ENCODE peak calls at places on chromosomes 1 and 21, in four cellular contexts. A, N, R and Q are unnamed samples.

GRCh38 chr1:44505210-44505993 is 100.3 kb downstream of the RNF220 start:
- DNase-seq in A (no peak), N (no peak), R (no peak), Q (no peak)

GRCh38 chr1:6350416-6351088 is 43.0 kb downstream of the ACOT7 start:
- DNase-seq in A (no peak), N (peak; percentile 29), R (no peak), Q (peak; percentile 83)

GRCh38 chr1:94821636-94822305 is 1.6 kb downstream of the SLC44A3 start:
- DNase-seq in A (no peak), N (no peak), R (no peak), Q (no peak)

GRCh38 chr21:37060296-37060695 is 12.6 kb downstream of the PIGP start:
- DNase-seq in A (peak; percentile 41), N (peak; percentile 68), R (no peak), Q (no peak)

GRCh38 chr1:218383681-218384080 is 38.5 kb downstream of the TGFB2 start:
- DNase-seq in A (no peak), N (no peak), R (no peak), Q (no peak)

GRCh38 chr1:209769956-209770355 is 14.1 kb downstream of the TRAF3IP3 start:
- DNase-seq in A (no peak), N (no peak), R (no peak), Q (no peak)

GRCh38 chr1:209527993-209528392 is 55.5 kb upstream of the CAMK1G start:
- DNase-seq in A (no peak), N (no peak), R (no peak), Q (no peak)

GRCh38 chr1:107138166-107138565 is 2.7 kb upstream of the NTNG1 start:
- DNase-seq in A (no peak), N (no peak), R (no peak), Q (no peak)

GRCh38 chr1:17653728-17654351 is 101.3 kb upstream of the ACTL8 start:
- DNase-seq in A (no peak), N (no peak), R (peak; percentile 72), Q (no peak)

GRCh38 chr1:154493276-154493675 is 8.7 kb upstream of the TDRD10 start:
- DNase-seq in A (no peak), N (peak; percentile 39), R (peak; percentile 22), Q (peak; percentile 77)

GRCh38 chr21:45304945-45305344 is 17.2 kb upstream of the POFUT2 start:
- DNase-seq in A (no peak), N (no peak), R (no peak), Q (no peak)

GRCh38 chr21:40143822-40144525 is 276.7 kb downstream of the PCP4 start:
- DNase-seq in A (no peak), N (peak; percentile 41), R (peak; percentile 56), Q (no peak)

GRCh38 chr1:86429830-86430229 is 5.9 kb downstream of the CLCA2 start:
- DNase-seq in A (peak; percentile 55), N (no peak), R (no peak), Q (peak; percentile 41)

GRCh38 chr1:17570228-17570627 is 30.7 kb downstream of the ARHGEF10L start:
- DNase-seq in A (no peak), N (no peak), R (no peak), Q (no peak)

GRCh38 chr1:222995620-222996306 is 147.3 kb downstream of the TLR5 start:
- DNase-seq in A (no peak), N (no peak), R (no peak), Q (no peak)

GRCh38 chr1:39213511-39214002 is 9.1 kb downstream of the MACF1 start:
- DNase-seq in A (no peak), N (no peak), R (no peak), Q (no peak)

GRCh38 chr21:29405503-29406122 is 106.9 kb downstream of the BACH1 start:
- DNase-seq in A (no peak), N (no peak), R (no peak), Q (no peak)

GRCh38 chr1:162633327-162633762 is 1.1 kb downstream of the DDR2 start:
- DNase-seq in A (no peak), N (no peak), R (no peak), Q (no peak)

GRCh38 chr1:192609110-192610079 is 26.6 kb upstream of the RGS13 start:
- DNase-seq in A (peak; percentile 25), N (peak; percentile 81), R (no peak), Q (peak; percentile 32)

GRCh38 chr1:168112673-168113305 is 23.9 kb downstream of the GPR161 start:
- DNase-seq in A (no peak), N (no peak), R (no peak), Q (no peak)

GRCh38 chr1:196030455-196030854 is 577.8 kb downstream of the KCNT2 start:
- DNase-seq in A (no peak), N (no peak), R (no peak), Q (no peak)

GRCh38 chr1:2070016-2070415 is 19.8 kb downstream of the PRKCZ start:
- DNase-seq in A (no peak), N (no peak), R (no peak), Q (no peak)

GRCh38 chr1:53478186-53478585 is 19.0 kb downstream of the DMRTB1 start:
- DNase-seq in A (no peak), N (no peak), R (no peak), Q (no peak)

GRCh38 chr21:42234464-42235241 is 15.7 kb downstream of the ABCG1 start:
- DNase-seq in A (peak; percentile 77), N (peak; percentile 85), R (peak; percentile 80), Q (peak; percentile 75)

GRCh38 chr1:34866762-34867109 is 7.2 kb upstream of the SMIM12 start:
- DNase-seq in A (no peak), N (no peak), R (no peak), Q (no peak)

GRCh38 chr1:34867421-34867820 is 7.9 kb upstream of the SMIM12 start:
- DNase-seq in A (no peak), N (no peak), R (no peak), Q (no peak)

GRCh38 chr1:34864759-34865158 is 5.2 kb upstream of the SMIM12 start:
- DNase-seq in A (no peak), N (no peak), R (no peak), Q (no peak)

GRCh38 chr1:34865573-34865972 is 6.0 kb upstream of the SMIM12 start:
- DNase-seq in A (no peak), N (no peak), R (no peak), Q (no peak)

DNA sequence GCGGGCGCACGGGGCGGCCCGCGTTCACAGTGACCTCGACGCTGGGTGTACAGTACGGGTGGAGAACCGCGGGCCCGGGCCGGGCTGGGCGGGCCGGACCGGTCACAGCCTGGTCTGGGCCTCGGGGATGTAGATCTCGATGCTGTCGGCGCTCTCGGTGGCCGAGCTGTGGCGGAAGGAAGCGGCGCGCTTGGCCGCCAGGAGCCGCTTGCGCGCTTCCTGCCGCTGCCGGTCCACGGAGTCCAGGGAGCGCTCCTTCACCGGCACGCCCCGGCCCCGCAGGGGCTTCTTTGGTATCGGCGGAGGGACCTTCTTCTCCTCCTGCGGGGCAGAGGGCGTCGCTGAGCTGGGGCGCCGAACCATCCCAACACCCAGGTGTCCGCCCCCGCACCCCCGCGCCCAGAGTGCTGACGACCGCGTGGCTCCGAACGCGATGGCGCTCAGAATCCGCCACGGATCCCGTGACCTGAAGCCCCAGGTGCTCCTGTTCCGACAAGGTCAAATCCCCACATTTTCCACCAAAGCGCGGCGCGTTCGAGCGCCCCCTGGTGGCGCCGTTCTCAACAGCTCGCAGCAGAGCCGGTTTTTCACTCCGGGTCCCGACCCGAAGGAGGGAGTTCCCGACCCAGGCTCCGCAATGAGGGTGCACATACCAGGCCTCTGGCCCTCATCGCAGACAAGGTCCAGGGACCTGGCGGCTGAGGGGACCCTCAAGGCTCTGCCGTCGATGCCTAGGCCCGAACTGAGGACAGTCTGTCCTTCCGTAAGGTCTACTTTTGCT is 6.6 kb upstream of the SMIM12 start:
- DNase-seq in A (peak; percentile 74), N (peak; percentile 92), R (peak; percentile 83), Q (peak; percentile 93)
- TF ChIP-seq POLR2A in A (peak; percentile 28), N (peak; percentile 56), R (peak; percentile 39), Q (no peak)

GRCh38 chr1:176471338-176472121 is 8.6 kb downstream of the PAPPA2 start:
- DNase-seq in A (no peak), N (no peak), R (no peak), Q (no peak)

GRCh38 chr1:176469450-176469985 is 6.5 kb downstream of the PAPPA2 start:
- DNase-seq in A (no peak), N (no peak), R (no peak), Q (no peak)

GRCh38 chr1:176461576-176461975 is 1.4 kb upstream of the PAPPA2 start:
- DNase-seq in A (no peak), N (no peak), R (no peak), Q (no peak)

GRCh38 chr1:176462671-176463225 is at the start of gene PAPPA2:
- DNase-seq in A (no peak), N (no peak), R (no peak), Q (no peak)

DNA sequence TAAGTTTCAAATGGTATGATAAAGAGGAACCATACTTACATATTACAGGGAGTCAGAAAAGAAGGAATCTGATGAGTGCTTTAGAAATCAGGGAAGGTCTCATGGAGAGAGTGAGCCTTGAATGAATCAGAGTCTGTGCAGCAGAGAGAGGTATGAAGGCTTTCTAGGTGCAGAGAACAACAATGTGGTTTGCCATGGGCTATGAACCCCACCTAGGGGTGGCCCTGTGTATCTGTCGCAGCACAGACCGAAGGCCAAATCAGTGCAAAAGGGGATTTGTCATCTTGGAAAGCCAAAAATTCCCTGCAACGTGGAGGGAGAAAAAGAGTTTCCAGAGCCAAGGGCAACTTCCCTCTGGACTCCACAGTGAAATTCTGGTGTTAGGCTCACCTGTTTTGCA is 3.5 kb downstream of the PAPPA2 start:
- DNase-seq in A (no peak), N (no peak), R (peak; percentile 52), Q (no peak)
- TF ChIP-seq CTCF in A (no peak), N (no peak), R (peak; percentile 65), Q (no peak)

DNA sequence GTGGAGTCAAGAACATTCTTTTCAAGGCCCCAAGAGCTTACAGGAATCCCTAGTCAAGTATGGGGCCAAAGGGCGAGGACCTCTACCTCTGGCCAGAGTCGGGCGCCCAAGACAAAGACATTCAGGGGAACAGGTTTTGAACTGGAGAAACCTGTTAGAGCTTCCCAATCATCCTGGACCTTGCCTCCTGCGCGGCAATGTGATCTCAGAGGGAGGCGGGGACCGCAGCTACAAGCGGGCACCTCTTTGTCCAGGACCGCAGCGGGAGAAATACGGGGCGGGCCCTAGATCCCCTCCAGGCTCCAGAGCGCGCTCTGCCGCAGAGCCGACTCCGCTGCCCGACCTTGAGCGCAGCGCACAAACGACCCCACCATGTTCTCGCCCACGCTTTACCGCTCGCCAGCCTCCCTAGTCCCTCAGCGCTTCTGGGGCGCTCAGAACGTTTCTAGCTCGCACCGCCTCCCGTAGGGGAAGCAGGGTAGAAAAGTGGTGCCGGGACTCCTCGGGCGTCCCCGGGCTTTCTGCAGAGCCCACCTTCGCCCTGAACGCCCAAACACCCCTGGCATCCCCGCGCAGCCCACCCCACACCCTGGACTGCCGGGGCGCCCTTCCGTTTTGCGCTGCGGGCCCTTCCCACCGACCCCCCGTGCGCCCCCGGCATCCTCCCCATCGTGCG is 28.1 kb downstream of the RABIF start:
- DNase-seq in A (no peak), N (peak; percentile 88), R (peak; percentile 57), Q (peak; percentile 68)
- TF ChIP-seq POLR2A in A (no peak), N (peak; percentile 77), R (no peak), Q (no peak)

DNA sequence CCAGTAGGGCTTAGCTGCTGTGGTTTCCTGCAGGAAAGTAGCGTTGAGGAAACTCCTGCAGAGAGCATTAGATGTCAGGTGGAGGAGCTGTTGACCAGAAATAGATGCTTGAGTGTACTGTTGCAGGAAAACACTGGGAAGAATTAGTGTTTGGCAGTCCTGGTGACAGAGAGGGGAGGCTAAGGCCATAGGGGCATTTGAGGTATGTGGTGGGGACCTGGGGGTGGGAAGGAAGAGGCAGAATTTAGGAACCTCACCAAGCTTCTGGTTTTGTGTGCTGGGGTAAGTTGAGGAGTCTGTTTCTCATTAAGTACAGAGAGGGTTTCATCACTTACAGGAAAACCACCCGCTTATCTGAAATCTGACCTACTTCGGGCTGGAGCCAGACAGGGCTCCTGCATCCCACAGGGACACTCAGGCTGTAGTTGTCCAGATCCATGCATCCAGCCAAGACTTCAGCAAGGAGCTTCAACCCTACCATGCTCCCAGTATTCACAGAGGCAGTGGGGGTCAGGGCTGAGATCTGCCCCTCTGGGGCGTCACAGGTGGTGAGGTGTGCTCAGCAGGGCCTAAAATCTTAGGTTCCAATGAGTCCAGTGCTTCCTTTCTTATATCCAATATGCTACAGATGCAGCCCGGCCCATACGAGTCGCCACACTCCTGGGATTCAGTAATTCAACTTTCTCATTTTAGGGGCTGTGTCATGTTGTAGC is 15.1 kb downstream of the SH2D2A start:
- DNase-seq in A (no peak), N (no peak), R (no peak), Q (no peak)
- TF ChIP-seq CTCF in A (no peak), N (no peak), R (peak; percentile 33), Q (peak; percentile 36)